ENCODE peak calls at places on chromosomes 12 and 14, in four cellular contexts. One of them, this sample, is unnamed.

GRCh38 chr12:6267007-6267721 is 43.3 kb upstream of the PLEKHG6 start:
- DNase-seq in neural progenitor cell: no peak
- DNase-seq in endodermal cell: no peak
- DNase-seq in lung: peak; percentile 64
- DNase-seq in this sample: no peak

GRCh38 chr12:116339062-116339461 is 61.6 kb upstream of the MED13L start:
- DNase-seq in neural progenitor cell: no peak
- DNase-seq in lung: peak; percentile 53
- DNase-seq in endodermal cell: no peak
- DNase-seq in this sample: no peak

GRCh38 chr12:21818627-21819026 is 44.1 kb upstream of the KCNJ8 start:
- DNase-seq in endodermal cell: no peak
- DNase-seq in lung: no peak
- DNase-seq in neural progenitor cell: no peak
- DNase-seq in this sample: no peak

GRCh38 chr12:48977290-48978281 is 536 bp upstream of the WNT1 start:
- DNase-seq in neural progenitor cell: peak; percentile 82
- DNase-seq in lung: peak; percentile 62
- DNase-seq in endodermal cell: peak; percentile 93
- DNase-seq in this sample: no peak

GRCh38 chr12:118120579-118121363 is 15.2 kb upstream of the PEBP1 start:
- DNase-seq in endodermal cell: peak; percentile 98
- DNase-seq in lung: peak; percentile 74
- DNase-seq in neural progenitor cell: peak; percentile 75
- DNase-seq in this sample: peak; percentile 50

GRCh38 chr12:109795023-109795422 is 38.2 kb downstream of the TRPV4 start:
- DNase-seq in endodermal cell: no peak
- DNase-seq in lung: no peak
- DNase-seq in neural progenitor cell: no peak
- DNase-seq in this sample: no peak

GRCh38 chr12:93803408-93803807 is 126.2 kb downstream of the CRADD start:
- DNase-seq in neural progenitor cell: peak; percentile 10
- DNase-seq in lung: no peak
- DNase-seq in endodermal cell: no peak
- DNase-seq in this sample: no peak

GRCh38 chr14:67491741-67492504 is 3.4 kb upstream of the TMEM229B start:
- DNase-seq in endodermal cell: peak; percentile 81
- DNase-seq in neural progenitor cell: peak; percentile 62
- DNase-seq in lung: no peak
- DNase-seq in this sample: no peak

GRCh38 chr14:72010474-72010873 is 78.2 kb downstream of the RGS6 start:
- DNase-seq in lung: no peak
- DNase-seq in neural progenitor cell: no peak
- DNase-seq in endodermal cell: no peak
- DNase-seq in this sample: no peak

DNA sequence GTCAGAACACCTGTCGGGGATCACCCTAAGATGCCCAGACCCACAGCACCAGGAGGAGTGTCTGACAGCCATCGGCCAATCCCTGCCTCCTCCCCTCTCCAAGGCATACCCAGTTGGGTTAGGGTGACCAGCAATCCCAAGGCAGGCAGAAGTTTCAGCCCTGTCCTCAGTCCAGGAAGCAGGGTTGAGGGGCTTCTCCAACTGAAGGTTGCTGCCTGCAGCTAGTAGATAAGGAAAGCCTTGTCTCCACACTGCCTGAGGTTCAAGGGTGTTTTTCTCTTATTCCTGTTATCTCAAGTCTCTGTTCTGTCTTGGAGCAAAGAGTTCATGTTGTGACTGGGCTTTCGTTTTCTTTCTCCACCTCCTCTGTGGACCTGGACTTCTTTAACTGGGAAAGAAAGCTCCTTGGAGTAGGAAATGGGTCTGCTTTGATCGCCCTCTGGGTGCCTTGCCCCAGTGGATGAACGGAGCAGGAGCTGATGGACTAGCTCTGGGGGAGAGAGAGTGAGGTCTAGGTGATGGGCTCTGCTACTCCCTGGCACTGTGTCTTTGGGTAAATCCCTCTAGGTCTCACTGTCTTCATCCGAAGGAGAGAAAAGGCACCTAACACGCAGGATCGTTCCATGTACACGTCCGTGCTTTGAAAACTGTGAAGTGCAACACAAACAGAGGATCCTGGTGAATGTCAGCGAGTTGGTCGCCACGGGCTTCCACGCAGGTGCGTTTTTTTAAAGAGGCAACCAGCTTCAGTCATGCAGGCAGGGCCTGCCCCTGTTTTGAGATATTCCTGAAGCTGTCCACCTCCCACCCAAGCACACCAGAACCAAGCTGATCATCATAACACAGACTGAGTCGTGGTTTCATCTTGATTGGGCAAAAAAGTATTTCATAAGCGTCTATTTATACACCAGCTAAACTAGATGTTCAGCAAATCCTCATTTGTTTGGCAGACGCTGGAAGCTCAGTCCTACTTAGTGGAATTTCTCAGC is 52.5 kb upstream of the FOXN3 start:
- DNase-seq in lung: no peak
- DNase-seq in neural progenitor cell: no peak
- DNase-seq in endodermal cell: no peak
- DNase-seq in this sample: no peak
- H3K27ac ChIP-seq in lung: no peak overlapping the region
- H3K27ac ChIP-seq in neural progenitor cell: no peak overlapping the region
- H3K27ac ChIP-seq in endodermal cell: no peak overlapping the region
- H3K27ac ChIP-seq in this sample: no peak overlapping the region

GRCh38 chr14:95679995-95680735 is 6.1 kb upstream of the TCL1B start:
- DNase-seq in neural progenitor cell: peak; percentile 58
- DNase-seq in endodermal cell: peak; percentile 76
- DNase-seq in lung: no peak
- DNase-seq in this sample: no peak
- H3K27ac ChIP-seq in neural progenitor cell: no peak overlapping the region
- H3K27ac ChIP-seq in endodermal cell: no peak overlapping the region
- H3K27ac ChIP-seq in lung: no peak overlapping the region
- H3K27ac ChIP-seq in this sample: no peak overlapping the region

DNA sequence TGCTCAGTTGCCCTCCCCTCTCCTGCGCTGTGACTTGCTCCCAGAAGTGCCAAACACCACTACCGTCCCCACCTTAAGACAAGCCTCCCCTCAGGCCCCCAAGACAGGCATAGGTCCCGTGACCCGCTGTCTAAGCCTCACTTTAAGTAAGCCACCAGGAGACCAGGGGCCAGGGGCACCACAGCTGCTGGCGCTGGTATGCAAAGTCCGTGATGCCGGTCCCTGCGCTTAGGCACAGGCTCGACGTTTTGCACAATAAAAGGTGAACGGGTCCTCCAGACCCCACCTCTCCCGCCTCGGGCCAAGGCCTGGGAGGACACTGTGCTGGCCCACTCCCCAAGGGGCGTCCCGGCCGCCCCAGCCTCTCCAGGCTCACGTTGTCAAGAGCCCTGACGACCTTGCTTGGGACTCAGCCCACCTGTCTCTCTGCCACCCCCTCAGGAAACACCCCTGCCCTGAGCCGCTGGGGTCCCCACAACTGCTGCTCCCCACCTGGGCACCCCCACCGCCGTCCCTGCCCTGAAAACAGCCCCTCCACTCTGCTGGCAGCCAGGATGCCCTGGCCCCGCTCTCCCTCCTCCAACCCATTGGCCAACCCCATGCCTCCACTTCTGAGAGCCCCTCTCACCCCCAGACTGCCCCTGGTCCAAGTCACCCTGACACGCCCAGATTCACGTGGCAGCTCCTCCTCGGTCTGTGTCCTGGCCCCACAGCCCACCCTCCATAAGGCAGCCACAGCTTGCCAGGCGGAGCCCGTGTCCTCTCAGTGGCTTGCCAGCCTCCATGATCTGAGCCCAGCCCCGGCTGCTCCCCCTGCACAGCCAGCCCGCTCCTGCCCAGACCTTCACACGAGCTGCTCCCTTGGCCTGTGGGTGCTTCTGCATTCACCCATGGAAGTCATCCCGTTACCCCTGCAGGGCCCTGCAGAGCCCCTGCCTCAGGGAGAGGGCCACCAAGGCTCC is 11.9 kb downstream of the JAG2 start:
- DNase-seq in neural progenitor cell: no peak
- DNase-seq in lung: no peak
- DNase-seq in endodermal cell: no peak
- DNase-seq in this sample: no peak
- H3K27ac ChIP-seq in neural progenitor cell: no peak overlapping the region
- H3K27ac ChIP-seq in lung: no peak overlapping the region
- H3K27ac ChIP-seq in endodermal cell: no peak overlapping the region
- H3K27ac ChIP-seq in this sample: no peak overlapping the region

DNA sequence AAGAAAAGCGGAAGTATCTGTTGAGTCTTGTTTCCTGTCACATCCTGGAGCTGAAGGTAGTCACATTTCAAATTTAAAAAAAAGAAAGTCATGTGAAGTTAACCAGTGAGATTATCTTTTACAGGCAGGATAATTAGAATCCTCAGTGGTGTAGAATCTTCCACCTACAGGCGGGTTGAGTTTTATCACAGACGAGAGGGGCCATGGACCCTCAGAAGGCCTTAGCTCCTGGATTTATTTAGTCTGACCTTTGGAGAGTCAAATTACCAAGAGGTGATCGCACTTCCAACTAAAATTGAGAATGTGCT is 13.0 kb upstream of the GNG2 start:
- DNase-seq in endodermal cell: no peak
- DNase-seq in neural progenitor cell: no peak
- DNase-seq in lung: no peak
- DNase-seq in this sample: no peak
- H3K27ac ChIP-seq in endodermal cell: peak overlapping the region; percentile 95
- H3K27ac ChIP-seq in neural progenitor cell: no peak overlapping the region
- H3K27ac ChIP-seq in lung: no peak overlapping the region
- H3K27ac ChIP-seq in this sample: no peak overlapping the region

DNA sequence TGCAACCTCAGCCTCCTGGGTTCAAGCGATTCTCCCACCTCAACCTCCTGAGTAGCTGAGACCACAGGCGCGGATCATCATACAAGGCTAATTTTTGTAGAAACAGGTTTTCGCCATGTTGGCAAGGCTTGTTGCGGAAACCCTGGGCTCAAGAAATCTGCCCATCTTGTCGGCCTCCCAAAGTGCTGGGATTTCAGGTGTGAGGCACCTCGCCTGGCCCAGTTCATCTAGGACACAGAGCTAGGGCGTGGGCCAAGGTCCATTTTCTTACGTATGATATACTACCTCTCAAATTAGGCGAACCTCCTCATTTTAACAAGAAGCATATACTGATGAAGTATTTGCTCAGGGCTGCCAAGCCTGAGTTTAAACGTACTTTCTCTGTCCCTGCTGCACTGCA is 2.1 kb downstream of the RPS29 start:
- DNase-seq in endodermal cell: no peak
- DNase-seq in lung: no peak
- DNase-seq in neural progenitor cell: no peak
- DNase-seq in this sample: no peak
- H3K27ac ChIP-seq in endodermal cell: no peak overlapping the region
- H3K27ac ChIP-seq in lung: peak overlapping the region; percentile 15
- H3K27ac ChIP-seq in neural progenitor cell: peak overlapping the region; percentile 9
- H3K27ac ChIP-seq in this sample: no peak overlapping the region

GRCh38 chr12:2341051-2341751 is 288.4 kb downstream of the CACNA1C start:
- DNase-seq in lung: no peak
- DNase-seq in neural progenitor cell: no peak
- DNase-seq in endodermal cell: peak; percentile 69
- DNase-seq in this sample: no peak

GRCh38 chr12:2336409-2336829 is 283.6 kb downstream of the CACNA1C start:
- DNase-seq in endodermal cell: no peak
- DNase-seq in lung: no peak
- DNase-seq in neural progenitor cell: no peak
- DNase-seq in this sample: peak; percentile 85

GRCh38 chr12:2338381-2338780 is 285.6 kb downstream of the CACNA1C start:
- DNase-seq in endodermal cell: no peak
- DNase-seq in lung: no peak
- DNase-seq in neural progenitor cell: no peak
- DNase-seq in this sample: no peak

GRCh38 chr12:2337031-2338010 is 284.5 kb downstream of the CACNA1C start:
- DNase-seq in neural progenitor cell: no peak
- DNase-seq in lung: no peak
- DNase-seq in endodermal cell: no peak
- DNase-seq in this sample: no peak

GRCh38 chr12:2339022-2339431 is 286.2 kb downstream of the CACNA1C start:
- DNase-seq in lung: no peak
- DNase-seq in endodermal cell: no peak
- DNase-seq in neural progenitor cell: no peak
- DNase-seq in this sample: peak; percentile 74
- H3K27ac ChIP-seq in lung: no peak overlapping the region
- H3K27ac ChIP-seq in endodermal cell: no peak overlapping the region
- H3K27ac ChIP-seq in neural progenitor cell: no peak overlapping the region
- H3K27ac ChIP-seq in this sample: peak overlapping the region; percentile 67

This sample was measured in SJSA1.